ENCODE peak calls at places on chromosomes 6 and 20, in ten cellular contexts. Z is mesothelial cell of epicardium, T is brain microvascular endothelial cell, U is GM13976, Q is Peyer's patch, B is tibial nerve, L is endothelial cell, H is nephron progenitor cell, X is choroid plexus epithelial cell, R is A549. G is an unnamed sample.

GRCh38 chr20:60895363-60896079 is 356.5 kb upstream of the CDH4 start:
- DNase-seq in X (no peak), R (no peak), Q (no peak), U (no peak), T (no peak), B (no peak), L (no peak), H (no peak), Z (no peak), G (no peak)

GRCh38 chr6:89035252-89036106 is 45.1 kb upstream of the PNRC1 start:
- DNase-seq in Z (peak; percentile 41), X (peak; percentile 96), B (peak; percentile 53), U (no peak), Q (peak; percentile 41), L (no peak), R (peak; percentile 93), H (no peak), T (peak; percentile 64), G (no peak)

GRCh38 chr6:28490191-28490890 is 25.3 kb downstream of the GPX6 start:
- DNase-seq in R (no peak), H (no peak), X (no peak), Z (no peak), Q (no peak), U (peak; percentile 25), L (peak; percentile 8), B (no peak), T (peak; percentile 21), G (no peak)

GRCh38 chr20:58531063-58531462 is 15.9 kb upstream of the APCDD1L start:
- DNase-seq in Z (no peak), Q (no peak), X (no peak), B (no peak), H (no peak), R (no peak), U (no peak), L (no peak), T (no peak), G (no peak)

GRCh38 chr6:152651986-152652385 is 14.8 kb upstream of the SYNE1 start:
- DNase-seq in U (no peak), R (no peak), T (no peak), L (no peak), Q (no peak), B (no peak), H (no peak), X (no peak), Z (no peak), G (no peak)

GRCh38 chr20:17665756-17666155 is 16.3 kb downstream of the RRBP1 start:
- DNase-seq in T (no peak), B (peak; percentile 3), R (no peak), X (no peak), L (no peak), U (no peak), Q (no peak), Z (no peak), H (no peak), G (no peak)

GRCh38 chr6:42726485-42727083 is 4.2 kb upstream of the PRPH2 start:
- DNase-seq in L (peak; percentile 30), H (peak; percentile 56), T (peak; percentile 77), Q (peak; percentile 79), U (peak; percentile 86), X (peak; percentile 96), B (peak; percentile 52), Z (peak; percentile 42), R (peak; percentile 79), G (peak; percentile 47)

GRCh38 chr6:167113935-167114910 is 8.7 kb upstream of the CCR6 start:
- DNase-seq in X (no peak), Z (no peak), R (no peak), U (peak; percentile 91), L (no peak), T (no peak), Q (peak; percentile 93), H (peak; percentile 41), B (no peak), G (no peak)

GRCh38 chr6:89281779-89282246 is 33.3 kb downstream of the GABRR2 start:
- DNase-seq in U (peak; percentile 89), H (peak; percentile 45), T (peak; percentile 29), X (peak; percentile 47), Z (no peak), R (peak; percentile 57), B (no peak), Q (peak; percentile 35), L (peak; percentile 45), G (no peak)

GRCh38 chr20:18971574-18971973 is 158.0 kb downstream of the SCP2D1 start:
- DNase-seq in Z (no peak), B (no peak), X (no peak), R (no peak), H (no peak), L (no peak), Q (no peak), T (no peak), U (no peak), G (no peak)

GRCh38 chr6:17057322-17057721 is 44.5 kb upstream of the STMND1 start:
- DNase-seq in Q (no peak), X (no peak), Z (no peak), L (no peak), R (no peak), B (no peak), U (no peak), H (no peak), T (no peak), G (no peak)

GRCh38 chr20:24872291-24873014 is 76.6 kb upstream of the CST7 start:
- DNase-seq in L (no peak), Z (no peak), B (no peak), U (no peak), X (no peak), R (no peak), H (no peak), Q (no peak), T (no peak), G (peak; percentile 55)

GRCh38 chr6:21402368-21402767 is 191.2 kb upstream of the SOX4 start:
- DNase-seq in H (no peak), T (no peak), Z (no peak), L (no peak), R (no peak), U (peak; percentile 32), B (no peak), Q (no peak), X (peak; percentile 85), G (no peak)

GRCh38 chr6:39880521-39881048 is 53.7 kb downstream of the MOCS1 start:
- DNase-seq in X (no peak), Z (no peak), U (no peak), T (no peak), H (no peak), B (no peak), R (no peak), Q (no peak), L (no peak), G (no peak)

GRCh38 chr6:73308712-73309533 is 45.2 kb downstream of the DPPA5 start:
- DNase-seq in L (peak; percentile 11), T (peak; percentile 4), B (no peak), Z (no peak), Q (no peak), X (peak; percentile 30), H (peak; percentile 11), U (no peak), R (peak; percentile 35), G (no peak)

GRCh38 chr6:113065606-113066005 is 718.5 kb downstream of the RFPL4B start:
- DNase-seq in Z (no peak), X (peak; percentile 91), Q (no peak), R (no peak), B (no peak), U (no peak), L (no peak), T (peak; percentile 42), H (no peak), G (no peak)

GRCh38 chr6:144657691-144658090 is 372.6 kb downstream of the UTRN start:
- DNase-seq in R (peak; percentile 39), U (no peak), B (no peak), H (no peak), T (peak; percentile 53), L (no peak), X (peak; percentile 87), Q (no peak), Z (no peak), G (no peak)

GRCh38 chr20:31717478-31717946 is 5.2 kb downstream of the BCL2L1 start:
- DNase-seq in U (peak; percentile 79), T (no peak), H (no peak), R (no peak), X (no peak), Q (no peak), L (no peak), B (no peak), Z (no peak), G (no peak)
- TF ChIP-seq CTCF in U (no peak), T (no peak), H (no peak), R (no peak), X (no peak), Q (no peak), L (no peak), B (no peak), Z (no peak), G (no peak)

GRCh38 chr6:94636780-94637385 is 940.5 kb upstream of the MANEA start:
- DNase-seq in R (peak; percentile 33), X (peak; percentile 55), T (no peak), L (peak; percentile 15), Q (no peak), H (peak; percentile 7), U (no peak), Z (no peak), B (no peak), G (no peak)
- TF ChIP-seq CTCF in R (no peak), X (peak; percentile 34), T (no peak), L (no peak), Q (no peak), H (peak; percentile 26), U (no peak), Z (no peak), B (no peak), G (no peak)

GRCh38 chr6:160089534-160089897 is 32.1 kb upstream of the SLC22A1 start:
- DNase-seq in U (no peak), H (no peak), R (no peak), B (no peak), Z (no peak), Q (no peak), T (no peak), L (no peak), X (no peak), G (no peak)

GRCh38 chr6:160088069-160088773 is 33.4 kb upstream of the SLC22A1 start:
- DNase-seq in L (peak; percentile 55), U (no peak), Q (no peak), H (peak; percentile 56), T (peak; percentile 71), X (peak; percentile 85), Z (peak; percentile 54), B (peak; percentile 57), R (peak; percentile 55), G (peak; percentile 43)

GRCh38 chr6:160085713-160086505 is 35.7 kb upstream of the SLC22A1 start:
- DNase-seq in T (no peak), X (no peak), Q (no peak), U (no peak), H (no peak), L (no peak), R (no peak), B (no peak), Z (no peak), G (no peak)

GRCh38 chr6:160086754-160087153 is 34.9 kb upstream of the SLC22A1 start:
- DNase-seq in L (no peak), T (no peak), U (no peak), X (no peak), B (no peak), Z (no peak), Q (no peak), R (no peak), H (no peak), G (no peak)

GRCh38 chr6:160088774-160089533 is 32.7 kb upstream of the SLC22A1 start:
- DNase-seq in T (no peak), L (no peak), Q (no peak), X (no peak), U (no peak), H (no peak), R (no peak), B (no peak), Z (no peak), G (no peak)
- TF ChIP-seq CTCF in T (no peak), L (no peak), Q (no peak), X (no peak), U (no peak), H (no peak), R (no peak), B (no peak), Z (no peak), G (no peak)

GRCh38 chr6:12290490-12290820 is 294 bp downstream of the EDN1 start:
- DNase-seq in X (no peak), B (no peak), T (no peak), Z (no peak), L (no peak), H (no peak), U (no peak), R (no peak), Q (no peak), G (no peak)
- TF ChIP-seq CTCF in X (no peak), B (peak; percentile 2), T (no peak), Z (no peak), L (no peak), H (no peak), U (no peak), R (no peak), Q (no peak), G (no peak)

G was measured in D721Med.